ENCODE peak calls at places on chromosomes 13 and 19, in six cellular contexts. Q is progenitor cell of endocrine pancreas; V is Jurkat, Clone E6-1; G is hippocampal formation; I is RWPE1; Y is SJCRH30. O is an unnamed sample.

GRCh38 chr19:49997709-49998108 is 27.5 kb downstream of the VRK3 start:
- DNase-seq in V (peak), Q (no peak), I (peak), Y (peak), G (no peak), O (peak)

GRCh38 chr19:13884726-13885591 is 8.0 kb downstream of the NANOS3 start:
- DNase-seq in V (no peak), Q (no peak), I (no peak), Y (peak), G (no peak), O (no peak)

GRCh38 chr19:54096642-54097106 is 3.9 kb downstream of the OSCAR start:
- DNase-seq in I (no peak), Q (no peak), Y (no peak), G (no peak), V (peak), O (peak)

GRCh38 chr13:113992276-113993005 is 18.6 kb upstream of the C13orf46 start:
- DNase-seq in I (no peak), Y (no peak), V (no peak), G (no peak), Q (no peak), O (no peak)

GRCh38 chr13:67509039-67509438 is 278.9 kb upstream of the PCDH9 start:
- DNase-seq in I (no peak), Y (no peak), Q (no peak), V (no peak), G (no peak), O (no peak)

GRCh38 chr19:4390017-4390861 is 10.1 kb downstream of the SH3GL1 start:
- DNase-seq in Q (no peak), G (no peak), I (no peak), Y (peak), V (no peak), O (no peak)

GRCh38 chr13:113452942-113453901 is at the start of gene ADPRHL1:
- DNase-seq in V (no peak), Q (no peak), G (no peak), Y (peak), I (no peak), O (no peak)

GRCh38 chr19:4068058-4068966 is 1.6 kb upstream of the ZBTB7A start:
- DNase-seq in Y (no peak), G (no peak), Q (no peak), V (no peak), I (no peak), O (no peak)

GRCh38 chr19:38665219-38665931 is 17.9 kb downstream of the ACTN4 start:
- DNase-seq in I (no peak), G (no peak), Q (no peak), Y (no peak), V (no peak), O (no peak)

GRCh38 chr13:80204642-80205041 is 136.3 kb downstream of the SPRY2 start:
- DNase-seq in V (no peak), G (no peak), I (no peak), Y (no peak), Q (no peak), O (no peak)

GRCh38 chr19:47779524-47780214 is 1.2 kb downstream of the SELENOW start:
- DNase-seq in G (peak), Y (no peak), V (no peak), I (no peak), Q (no peak), O (no peak)

O was measured in dermis microvascular lymphatic vessel endothelial cell.